ENCODE peak calls at places on chromosomes 3 and 15, in nine cellular contexts. L, H, S, E, K, W, I, Y and B are unnamed samples.

GRCh38 chr15:77659350-77660321 is 26.9 kb upstream of the LINGO1 start:
- DNase-seq in L (peak; percentile 7), H (peak; percentile 54), S (no peak), E (peak; percentile 67), K (peak; percentile 89), W (peak; percentile 28), I (peak; percentile 64), Y (peak; percentile 92), B (peak; percentile 63)

GRCh38 chr15:52678036-52678467 is 1.1 kb downstream of the ATOSA start:
- DNase-seq in L (no peak), H (peak; percentile 82), S (no peak), E (peak; percentile 75), K (peak; percentile 75), W (peak; percentile 57), I (peak; percentile 64), Y (peak; percentile 58), B (peak; percentile 71)

GRCh38 chr15:52772766-52773165 is 17.4 kb downstream of the ONECUT1 start:
- DNase-seq in L (no peak), H (no peak), S (no peak), E (no peak), K (no peak), W (peak; percentile 75), I (no peak), Y (no peak), B (no peak)

GRCh38 chr3:10085738-10086137 is 22.3 kb downstream of the FANCD2OS start:
- DNase-seq in L (peak; percentile 4), H (no peak), S (no peak), E (no peak), K (peak; percentile 39), W (peak; percentile 79), I (no peak), Y (no peak), B (no peak)

GRCh38 chr3:58116161-58116955 is 94.4 kb downstream of the DNASE1L3 start:
- DNase-seq in L (no peak), H (peak; percentile 84), S (no peak), E (no peak), K (no peak), W (no peak), I (no peak), Y (no peak), B (no peak)

GRCh38 chr3:172653004-172653403 is 57.9 kb downstream of the NCEH1 start:
- DNase-seq in L (no peak), H (no peak), S (no peak), E (no peak), K (no peak), W (no peak), I (no peak), Y (no peak), B (no peak)

GRCh38 chr3:8371085-8371551 is 130.5 kb upstream of the LMCD1 start:
- DNase-seq in L (peak; percentile 5), H (no peak), S (peak; percentile 18), E (no peak), K (peak; percentile 10), W (peak; percentile 38), I (no peak), Y (peak; percentile 81), B (peak; percentile 82)

GRCh38 chr3:105686324-105686897 is 182.4 kb downstream of the CBLB start:
- DNase-seq in L (no peak), H (peak; percentile 19), S (no peak), E (no peak), K (peak; percentile 17), W (peak; percentile 49), I (no peak), Y (peak; percentile 41), B (peak; percentile 57)

GRCh38 chr15:68217341-68217740 is 12.2 kb downstream of the CLN6 start:
- DNase-seq in L (no peak), H (no peak), S (no peak), E (peak; percentile 1), K (no peak), W (no peak), I (no peak), Y (no peak), B (no peak)

GRCh38 chr3:104596551-104596950 is 770.2 kb upstream of the ALCAM start:
- DNase-seq in L (peak; percentile 34), H (peak; percentile 71), S (no peak), E (no peak), K (peak; percentile 70), W (peak; percentile 67), I (no peak), Y (peak; percentile 56), B (peak; percentile 71)

GRCh38 chr3:13113346-13114335 is 40.4 kb upstream of the IQSEC1 start:
- DNase-seq in L (no peak), H (peak; percentile 22), S (no peak), E (peak; percentile 12), K (no peak), W (no peak), I (no peak), Y (no peak), B (no peak)

GRCh38 chr3:95167748-95168147 is 1104.9 kb downstream of the NSUN3 start:
- DNase-seq in L (no peak), H (no peak), S (no peak), E (no peak), K (no peak), W (no peak), I (no peak), Y (no peak), B (no peak)

GRCh38 chr3:15800327-15800726 is 2.5 kb upstream of the ANKRD28 start:
- DNase-seq in L (no peak), H (no peak), S (no peak), E (no peak), K (no peak), W (no peak), I (no peak), Y (no peak), B (no peak)

GRCh38 chr3:129305592-129306091 is 27.0 kb downstream of the HMCES start:
- DNase-seq in L (peak; percentile 69), H (peak; percentile 42), S (peak; percentile 80), E (peak; percentile 92), K (peak; percentile 91), W (peak; percentile 94), I (peak; percentile 89), Y (peak; percentile 92), B (peak; percentile 94)

GRCh38 chr3:61894988-61895935 is 333.9 kb downstream of the PTPRG start:
- DNase-seq in L (peak; percentile 98), H (peak; percentile 91), S (peak; percentile 72), E (no peak), K (peak; percentile 88), W (peak; percentile 96), I (no peak), Y (peak; percentile 80), B (peak; percentile 89)

GRCh38 chr15:92645051-92645631 is 10.4 kb downstream of the FAM174B start:
- DNase-seq in L (no peak), H (no peak), S (peak; percentile 44), E (no peak), K (no peak), W (no peak), I (no peak), Y (no peak), B (no peak)

GRCh38 chr15:53472883-53473282 is 286.6 kb downstream of the WDR72 start:
- DNase-seq in L (no peak), H (no peak), S (no peak), E (no peak), K (peak; percentile 10), W (no peak), I (no peak), Y (no peak), B (no peak)

GRCh38 chr3:59277201-59277600 is 227.4 kb upstream of the CFAP20DC start:
- DNase-seq in L (no peak), H (no peak), S (no peak), E (no peak), K (no peak), W (peak; percentile 42), I (no peak), Y (no peak), B (no peak)

GRCh38 chr3:29694783-29695182 is 413.9 kb downstream of the RBMS3 start:
- DNase-seq in L (peak; percentile 93), H (no peak), S (peak; percentile 71), E (no peak), K (peak; percentile 76), W (peak; percentile 94), I (no peak), Y (peak; percentile 81), B (peak; percentile 97)

GRCh38 chr3:102104093-102104492 is 254.8 kb downstream of the NFKBIZ start:
- DNase-seq in L (no peak), H (no peak), S (no peak), E (no peak), K (no peak), W (no peak), I (no peak), Y (no peak), B (peak; percentile 29)

GRCh38 chr3:24145981-24146822 is 201.1 kb downstream of the NR1D2 start:
- DNase-seq in L (no peak), H (no peak), S (peak; percentile 82), E (no peak), K (peak; percentile 41), W (peak; percentile 31), I (no peak), Y (peak; percentile 33), B (peak; percentile 97)

GRCh38 chr3:143608966-143609365 is 239.3 kb downstream of the SLC9A9 start:
- DNase-seq in L (peak; percentile 23), H (no peak), S (no peak), E (no peak), K (peak; percentile 19), W (peak; percentile 72), I (no peak), Y (no peak), B (peak; percentile 98)

GRCh38 chr3:171640520-171641412 is 169.5 kb downstream of the PLD1 start:
- DNase-seq in L (no peak), H (no peak), S (peak; percentile 39), E (no peak), K (peak; percentile 42), W (peak; percentile 23), I (no peak), Y (no peak), B (peak; percentile 52)
- TF ChIP-seq CTCF in L (peak; percentile 28), H (no peak), S (peak; percentile 41), E (no peak), K (peak; percentile 26), W (no peak), I (no peak), Y (no peak), B (peak; percentile 23)

GRCh38 chr3:52537726-52538421 is 1.5 kb downstream of the UQCC5 start:
- DNase-seq in L (no peak), H (no peak), S (no peak), E (no peak), K (no peak), W (no peak), I (no peak), Y (no peak), B (no peak)
- H3K4me3 ChIP-seq in L (peak overlapping the region; percentile 68), H (peak overlapping the region; percentile 83), S (peak overlapping the region; percentile 78), E (peak overlapping the region; percentile 60), K (peak overlapping the region; percentile 44), W (peak overlapping the region; percentile 89), I (peak overlapping the region; percentile 47), Y (peak overlapping the region; percentile 78), B (peak overlapping the region; percentile 58)

GRCh38 chr3:192772495-192772894 is 45.2 kb upstream of the FGF12 start:
- DNase-seq in L (no peak), H (peak; percentile 26), S (no peak), E (no peak), K (peak; percentile 61), W (peak; percentile 37), I (no peak), Y (peak; percentile 66), B (peak; percentile 50)
- TF ChIP-seq CTCF in L (peak; percentile 47), H (peak; percentile 35), S (peak; percentile 41), E (no peak), K (peak; percentile 55), W (peak; percentile 46), I (peak; percentile 49), Y (peak; percentile 75), B (peak; percentile 59)

DNA sequence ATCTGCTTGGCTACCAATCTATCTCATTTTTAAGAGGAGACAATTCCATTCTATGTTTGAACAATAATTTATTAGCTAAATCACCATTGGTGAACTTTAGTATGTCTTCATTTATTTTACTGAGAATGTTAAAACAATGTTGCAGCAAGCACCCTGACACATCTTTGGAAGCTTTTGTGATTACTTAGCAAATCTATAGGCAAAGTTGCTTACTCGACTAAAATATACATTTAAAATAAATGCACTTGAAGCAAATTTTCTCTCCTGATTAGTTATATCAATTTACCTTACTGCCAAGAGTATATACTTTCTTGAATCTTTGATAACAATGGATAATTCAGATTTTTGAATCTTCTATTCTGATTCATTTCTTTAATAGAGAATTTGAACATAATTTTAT is 29.8 kb upstream of the PLSCR1 start:
- DNase-seq in L (no peak), H (no peak), S (no peak), E (no peak), K (no peak), W (no peak), I (no peak), Y (no peak), B (no peak)
- H3K4me3 ChIP-seq in L (no peak overlapping the region), H (no peak overlapping the region), S (no peak overlapping the region), E (no peak overlapping the region), K (no peak overlapping the region), W (no peak overlapping the region), I (no peak overlapping the region), Y (no peak overlapping the region), B (no peak overlapping the region)